ENCODE peak calls at places on chromosome 12, in seven cellular contexts. Z is stomach, G is tibial nerve, Q is A673, D is astrocyte of the spinal cord, X is neural crest cell, S is endothelial cell. C is an unnamed sample.

GRCh38 chr12:46459111-46459510 is 86.5 kb upstream of the SLC38A2 start:
- DNase-seq in Z (no peak), G (no peak), Q (no peak), D (peak), X (no peak), S (no peak), C (no peak)

GRCh38 chr12:131113562-131113961 is 159.9 kb downstream of the ADGRD1 start:
- DNase-seq in Z (no peak), G (no peak), Q (no peak), D (no peak), X (no peak), S (no peak), C (no peak)

GRCh38 chr12:21117995-21118394 is 13.0 kb upstream of the SLCO1B1 start:
- DNase-seq in Z (no peak), G (no peak), Q (no peak), D (no peak), X (no peak), S (no peak), C (no peak)

GRCh38 chr12:5200276-5201087 is 156.8 kb downstream of the KCNA5 start:
- DNase-seq in Z (peak), G (no peak), Q (peak), D (no peak), X (peak), S (peak), C (peak)

GRCh38 chr12:85979641-85980040 is 105.5 kb downstream of the NTS start:
- DNase-seq in Z (no peak), G (no peak), Q (no peak), D (no peak), X (no peak), S (no peak), C (no peak)

GRCh38 chr12:23954332-23954731 is 4.9 kb upstream of the SOX5 start:
- DNase-seq in Z (no peak), G (no peak), Q (no peak), D (peak), X (no peak), S (no peak), C (no peak)

GRCh38 chr12:49646871-49647270 is 23.5 kb downstream of the PRPF40B start:
- DNase-seq in Z (no peak), G (no peak), Q (no peak), D (no peak), X (no peak), S (no peak), C (no peak)

GRCh38 chr12:62724947-62725447 is 210.0 kb downstream of the PPM1H start:
- DNase-seq in Z (peak), G (no peak), Q (peak), D (peak), X (no peak), S (no peak), C (peak)

GRCh38 chr12:48454675-48455074 is 17.7 kb upstream of the ANP32D start:
- DNase-seq in Z (no peak), G (no peak), Q (peak), D (peak), X (no peak), S (no peak), C (peak)

GRCh38 chr12:71476513-71476912 is 36.9 kb downstream of the LGR5 start:
- DNase-seq in Z (no peak), G (no peak), Q (no peak), D (peak), X (no peak), S (no peak), C (no peak)

GRCh38 chr12:69064734-69065413 is 131.9 kb upstream of the CPM start:
- DNase-seq in Z (no peak), G (no peak), Q (no peak), D (no peak), X (no peak), S (no peak), C (no peak)

DNA sequence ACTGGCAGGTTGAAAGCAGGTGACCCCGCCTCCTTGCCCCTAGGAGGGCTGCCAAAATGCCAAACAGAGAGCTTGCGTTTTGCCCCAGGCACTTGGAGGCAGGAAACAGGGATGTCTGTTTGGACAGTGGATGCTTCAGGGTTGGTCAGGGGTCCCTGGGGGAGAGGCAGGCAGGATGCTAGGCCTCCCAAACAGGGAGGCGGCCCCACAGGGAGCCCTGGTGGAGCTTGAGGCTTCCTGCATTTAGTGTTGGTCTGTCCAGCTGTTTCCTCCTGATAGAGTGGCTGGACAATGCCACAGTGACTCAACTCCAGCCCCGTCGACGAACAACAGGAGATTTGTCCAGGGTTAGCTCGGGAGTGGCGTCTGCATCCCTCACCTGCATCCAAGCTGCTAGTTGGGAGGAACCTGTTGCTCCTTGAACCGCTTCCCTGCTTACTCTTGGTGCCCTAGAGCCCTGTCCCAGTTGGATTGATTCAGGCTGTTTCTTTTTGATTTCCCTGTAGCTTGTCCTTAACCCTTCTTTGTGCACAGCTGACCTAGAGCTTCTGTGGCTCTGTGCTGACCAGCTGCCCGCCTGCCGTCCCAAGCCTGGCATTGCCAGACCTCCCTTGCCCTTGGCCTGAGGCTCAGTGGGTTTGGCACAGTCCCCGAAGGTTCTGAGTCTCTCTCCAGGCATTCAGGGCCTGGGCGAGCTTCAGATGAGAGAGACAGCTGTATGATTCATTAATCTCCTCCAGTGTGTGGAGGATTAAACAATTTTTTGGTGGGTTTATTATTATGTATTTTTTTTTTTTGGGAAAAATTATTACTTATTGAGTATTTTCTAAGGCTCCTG is 45.9 kb downstream of the TSPAN9 start:
- DNase-seq in Z (no peak), G (no peak), Q (no peak), D (peak), X (no peak), S (peak), C (no peak)
- TF ChIP-seq CTCF in Z (no peak), G (no peak), Q (no peak), D (peak), X (no peak), S (no peak), C (no peak)

GRCh38 chr12:54658306-54659264 is 10.4 kb upstream of the DCD start:
- DNase-seq in Z (peak), G (no peak), Q (peak), D (no peak), X (peak), S (peak), C (peak)
- TF ChIP-seq CTCF in Z (peak), G (peak), Q (peak), D (peak), X (peak), S (peak), C (peak)

GRCh38 chr12:99658950-99659349 is 11.4 kb downstream of the GARIN6 start:
- DNase-seq in Z (no peak), G (no peak), Q (peak), D (peak), X (no peak), S (no peak), C (peak)
- TF ChIP-seq CTCF in Z (no peak), G (no peak), Q (peak), D (peak), X (peak), S (peak), C (peak)

DNA sequence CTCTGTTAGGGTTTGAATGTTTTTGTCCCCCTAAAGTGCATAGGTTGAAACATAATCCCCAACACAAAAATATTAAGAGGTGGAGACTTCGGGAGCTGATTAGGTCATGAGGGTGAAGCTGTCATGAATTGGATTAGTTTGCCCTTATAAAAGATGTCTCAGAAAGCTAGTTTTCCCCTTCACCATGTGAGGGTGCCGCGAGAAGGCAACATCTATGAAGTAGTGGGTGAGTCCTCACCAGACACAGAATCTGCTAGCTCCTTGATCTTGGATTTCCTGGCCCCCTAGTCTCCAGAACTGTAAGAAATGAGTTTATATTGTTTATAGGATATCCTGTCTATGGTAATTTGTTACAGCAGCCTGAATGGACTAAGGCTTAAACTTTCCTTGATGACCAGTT is 301.5 kb upstream of the ATP2B1 start:
- DNase-seq in Z (no peak), G (no peak), Q (peak), D (peak), X (no peak), S (no peak), C (peak)
- TF ChIP-seq CTCF in Z (no peak), G (no peak), Q (peak), D (peak), X (peak), S (no peak), C (no peak)

GRCh38 chr12:12714276-12715001 is 2.7 kb upstream of the CDKN1B start:
- DNase-seq in Z (peak), G (no peak), Q (peak), D (peak), X (no peak), S (peak), C (peak)
- TF ChIP-seq CTCF in Z (no peak), G (peak), Q (peak), D (peak), X (no peak), S (no peak), C (no peak)

DNA sequence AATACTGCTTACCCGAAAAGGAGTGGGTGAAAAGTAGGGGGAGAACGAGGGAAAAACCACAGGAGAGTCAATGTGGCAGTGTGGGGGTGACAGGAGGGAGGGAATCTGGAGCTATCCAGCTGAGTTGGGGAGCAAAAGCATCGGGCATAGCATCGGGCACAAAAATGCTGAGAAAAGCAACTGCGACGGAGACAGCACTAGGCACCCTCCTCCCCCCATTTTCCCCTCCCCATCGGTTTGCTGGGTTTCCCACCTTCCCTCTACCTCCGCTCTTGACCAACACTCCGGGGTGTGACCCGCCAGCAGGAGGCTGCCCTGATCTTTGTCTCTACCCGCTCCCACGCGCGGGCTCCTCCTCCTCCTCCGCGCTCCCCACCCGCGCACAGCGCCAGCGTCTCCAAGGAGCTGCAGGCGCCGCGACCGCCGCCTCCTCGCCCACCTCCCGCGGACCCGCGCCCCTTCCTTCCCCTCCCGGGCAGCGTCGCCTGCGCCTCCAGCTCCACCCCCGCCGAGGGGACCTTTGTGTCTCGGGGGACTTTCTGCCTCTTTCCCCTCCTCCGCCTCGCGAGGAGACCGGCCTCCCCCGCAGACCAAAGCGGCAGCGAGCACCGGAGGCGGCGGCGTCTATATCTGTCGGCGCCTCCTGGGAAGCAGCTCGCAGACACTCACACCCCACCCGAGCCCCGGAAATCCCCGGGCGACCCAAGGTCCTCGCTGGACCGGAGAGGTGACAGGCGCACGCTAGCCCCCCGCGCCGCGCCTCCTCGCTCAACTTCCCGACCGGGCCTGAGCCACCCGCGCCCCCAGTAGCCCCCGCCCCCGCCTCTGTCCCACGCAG is 939 bp downstream of the CDK17 start:
- DNase-seq in Z (peak), G (peak), Q (peak), D (peak), X (peak), S (peak), C (peak)
- TF ChIP-seq CTCF in Z (no peak), G (no peak), Q (no peak), D (peak), X (no peak), S (no peak), C (no peak)